ENCODE peak calls at places on chromosomes 3 and 15, in ten cellular contexts. One of them, this sample, is unnamed.

GRCh38 chr3:177357352-177358084 is 160.2 kb upstream of the TBL1XR1 start:
- DNase-seq in iPS DF 6.9: no peak
- DNase-seq in nephron progenitor cell: no peak
- DNase-seq in non-pigmented ciliary epithelial cell: peak
- DNase-seq in endothelial cell: no peak
- DNase-seq in T-helper 2 cell: no peak
- DNase-seq in HCEC 1CT: peak
- DNase-seq in Daoy: peak
- DNase-seq in T-cell: no peak
- DNase-seq in HT1080: peak
- DNase-seq in this sample: peak

GRCh38 chr3:4429648-4430350 is 37.3 kb downstream of the SUMF1 start:
- DNase-seq in T-helper 2 cell: no peak
- DNase-seq in HCEC 1CT: no peak
- DNase-seq in non-pigmented ciliary epithelial cell: no peak
- DNase-seq in nephron progenitor cell: no peak
- DNase-seq in endothelial cell: no peak
- DNase-seq in Daoy: no peak
- DNase-seq in T-cell: no peak
- DNase-seq in HT1080: no peak
- DNase-seq in iPS DF 6.9: no peak
- DNase-seq in this sample: no peak

GRCh38 chr15:20349774-20350498 is 191.7 kb downstream of the GOLGA6L6 start:
- DNase-seq in nephron progenitor cell: no peak
- DNase-seq in HT1080: no peak
- DNase-seq in endothelial cell: no peak
- DNase-seq in iPS DF 6.9: no peak
- DNase-seq in HCEC 1CT: no peak
- DNase-seq in non-pigmented ciliary epithelial cell: no peak
- DNase-seq in Daoy: no peak
- DNase-seq in T-helper 2 cell: no peak
- DNase-seq in T-cell: no peak
- DNase-seq in this sample: no peak

GRCh38 chr15:52651868-52652267 is 27.3 kb downstream of the ATOSA start:
- DNase-seq in Daoy: peak
- DNase-seq in T-cell: peak
- DNase-seq in HCEC 1CT: peak
- DNase-seq in HT1080: peak
- DNase-seq in nephron progenitor cell: peak
- DNase-seq in non-pigmented ciliary epithelial cell: peak
- DNase-seq in T-helper 2 cell: no peak
- DNase-seq in endothelial cell: peak
- DNase-seq in iPS DF 6.9: peak
- DNase-seq in this sample: peak

GRCh38 chr3:52531636-52532516 is 1.8 kb downstream of the NT5DC2 start:
- DNase-seq in iPS DF 6.9: no peak
- DNase-seq in Daoy: peak
- DNase-seq in nephron progenitor cell: no peak
- DNase-seq in T-helper 2 cell: no peak
- DNase-seq in HCEC 1CT: no peak
- DNase-seq in T-cell: no peak
- DNase-seq in non-pigmented ciliary epithelial cell: no peak
- DNase-seq in endothelial cell: peak
- DNase-seq in HT1080: no peak
- DNase-seq in this sample: no peak

GRCh38 chr3:170539886-170540285 is 46.0 kb downstream of the SLC7A14 start:
- DNase-seq in endothelial cell: no peak
- DNase-seq in HT1080: peak
- DNase-seq in Daoy: peak
- DNase-seq in non-pigmented ciliary epithelial cell: no peak
- DNase-seq in T-helper 2 cell: no peak
- DNase-seq in T-cell: no peak
- DNase-seq in HCEC 1CT: no peak
- DNase-seq in iPS DF 6.9: no peak
- DNase-seq in nephron progenitor cell: no peak
- DNase-seq in this sample: no peak

GRCh38 chr3:129003578-129004112 is 2.5 kb downstream of the EFCC1 start:
- DNase-seq in T-cell: peak
- DNase-seq in iPS DF 6.9: no peak
- DNase-seq in endothelial cell: peak
- DNase-seq in non-pigmented ciliary epithelial cell: no peak
- DNase-seq in HCEC 1CT: no peak
- DNase-seq in Daoy: no peak
- DNase-seq in T-helper 2 cell: peak
- DNase-seq in HT1080: no peak
- DNase-seq in nephron progenitor cell: peak
- DNase-seq in this sample: no peak

GRCh38 chr3:149186219-149186618 is 35.4 kb downstream of the CP start:
- DNase-seq in HCEC 1CT: no peak
- DNase-seq in non-pigmented ciliary epithelial cell: no peak
- DNase-seq in nephron progenitor cell: no peak
- DNase-seq in HT1080: peak
- DNase-seq in iPS DF 6.9: no peak
- DNase-seq in T-cell: no peak
- DNase-seq in Daoy: no peak
- DNase-seq in T-helper 2 cell: no peak
- DNase-seq in endothelial cell: no peak
- DNase-seq in this sample: no peak

GRCh38 chr15:47812436-47813109 is 95.3 kb downstream of the SEMA6D start:
- DNase-seq in non-pigmented ciliary epithelial cell: no peak
- DNase-seq in Daoy: no peak
- DNase-seq in T-helper 2 cell: no peak
- DNase-seq in iPS DF 6.9: no peak
- DNase-seq in HT1080: no peak
- DNase-seq in nephron progenitor cell: no peak
- DNase-seq in HCEC 1CT: peak
- DNase-seq in T-cell: no peak
- DNase-seq in endothelial cell: no peak
- DNase-seq in this sample: peak

GRCh38 chr15:92883643-92884458 is 16.3 kb upstream of the CHD2 start:
- DNase-seq in nephron progenitor cell: no peak
- DNase-seq in endothelial cell: no peak
- DNase-seq in HT1080: peak
- DNase-seq in Daoy: no peak
- DNase-seq in T-helper 2 cell: no peak
- DNase-seq in non-pigmented ciliary epithelial cell: no peak
- DNase-seq in T-cell: no peak
- DNase-seq in iPS DF 6.9: no peak
- DNase-seq in HCEC 1CT: peak
- DNase-seq in this sample: peak

GRCh38 chr3:116020495-116020894 is 397.2 kb downstream of the GAP43 start:
- DNase-seq in T-helper 2 cell: no peak
- DNase-seq in HCEC 1CT: peak
- DNase-seq in HT1080: no peak
- DNase-seq in nephron progenitor cell: no peak
- DNase-seq in iPS DF 6.9: no peak
- DNase-seq in T-cell: no peak
- DNase-seq in endothelial cell: no peak
- DNase-seq in Daoy: peak
- DNase-seq in non-pigmented ciliary epithelial cell: no peak
- DNase-seq in this sample: no peak

GRCh38 chr3:152909180-152909883 is 74.4 kb downstream of the P2RY1 start:
- DNase-seq in nephron progenitor cell: no peak
- DNase-seq in iPS DF 6.9: no peak
- DNase-seq in T-helper 2 cell: no peak
- DNase-seq in HT1080: no peak
- DNase-seq in T-cell: no peak
- DNase-seq in Daoy: no peak
- DNase-seq in non-pigmented ciliary epithelial cell: no peak
- DNase-seq in HCEC 1CT: no peak
- DNase-seq in endothelial cell: no peak
- DNase-seq in this sample: no peak

GRCh38 chr15:42080585-42081462 is 13.5 kb downstream of the PLA2G4D start:
- DNase-seq in HT1080: no peak
- DNase-seq in non-pigmented ciliary epithelial cell: no peak
- DNase-seq in Daoy: peak
- DNase-seq in nephron progenitor cell: no peak
- DNase-seq in endothelial cell: no peak
- DNase-seq in T-cell: no peak
- DNase-seq in T-helper 2 cell: no peak
- DNase-seq in HCEC 1CT: peak
- DNase-seq in iPS DF 6.9: no peak
- DNase-seq in this sample: no peak

GRCh38 chr15:78437107-78437761 is 782 bp upstream of the IREB2 start:
- DNase-seq in HCEC 1CT: peak
- DNase-seq in iPS DF 6.9: no peak
- DNase-seq in non-pigmented ciliary epithelial cell: no peak
- DNase-seq in Daoy: no peak
- DNase-seq in HT1080: peak
- DNase-seq in nephron progenitor cell: no peak
- DNase-seq in endothelial cell: no peak
- DNase-seq in T-cell: no peak
- DNase-seq in T-helper 2 cell: no peak
- DNase-seq in this sample: no peak

GRCh38 chr3:127016461-127016860 is 33.5 kb downstream of the PLXNA1 start:
- DNase-seq in nephron progenitor cell: no peak
- DNase-seq in T-helper 2 cell: no peak
- DNase-seq in endothelial cell: no peak
- DNase-seq in HCEC 1CT: no peak
- DNase-seq in iPS DF 6.9: no peak
- DNase-seq in HT1080: no peak
- DNase-seq in T-cell: no peak
- DNase-seq in non-pigmented ciliary epithelial cell: no peak
- DNase-seq in Daoy: no peak
- DNase-seq in this sample: no peak

GRCh38 chr15:85692873-85693272 is 101.9 kb downstream of the KLHL25 start:
- DNase-seq in T-helper 2 cell: no peak
- DNase-seq in iPS DF 6.9: no peak
- DNase-seq in non-pigmented ciliary epithelial cell: no peak
- DNase-seq in nephron progenitor cell: no peak
- DNase-seq in HT1080: no peak
- DNase-seq in Daoy: no peak
- DNase-seq in HCEC 1CT: no peak
- DNase-seq in T-cell: peak
- DNase-seq in endothelial cell: no peak
- DNase-seq in this sample: no peak

This sample was measured in RCC 7860.